ENCODE peak calls at places on chromosome 10, in nine cellular contexts. A, N, G, B, Y, P, J, O and U are unnamed samples.
A peak's percentile ranks its signal among the peaks of the same experiment; 100 is the strongest.

GRCh38 chr10:110634527-110635209 is 9.5 kb upstream of the RBM20 start:
- DNase-seq in A (no peak), N (no peak), G (no peak), B (no peak), Y (no peak), P (no peak), J (no peak), O (no peak), U (no peak)

GRCh38 chr10:86333813-86334514 is 32.6 kb downstream of the GRID1 start:
- DNase-seq in A (no peak), N (no peak), G (no peak), B (no peak), Y (no peak), P (no peak), J (no peak), O (no peak), U (no peak)

GRCh38 chr10:60877066-60877776 is 66.8 kb downstream of the RHOBTB1 start:
- DNase-seq in A (no peak), N (no peak), G (no peak), B (no peak), Y (no peak), P (no peak), J (no peak), O (no peak), U (no peak)

GRCh38 chr10:35152992-35153391 is 26.3 kb downstream of the CREM start:
- DNase-seq in A (no peak), N (no peak), G (no peak), B (no peak), Y (no peak), P (no peak), J (no peak), O (no peak), U (no peak)

GRCh38 chr10:48497965-48498770 is 106.7 kb downstream of the ARHGAP22 start:
- DNase-seq in A (no peak), N (no peak), G (no peak), B (no peak), Y (no peak), P (no peak), J (no peak), O (no peak), U (no peak)

GRCh38 chr10:101829561-101830315 is 11.5 kb upstream of the OGA start:
- DNase-seq in A (peak; percentile 67), N (peak; percentile 84), G (peak; percentile 75), B (peak; percentile 50), Y (peak; percentile 68), P (peak; percentile 66), J (peak; percentile 79), O (peak; percentile 87), U (peak; percentile 65)

GRCh38 chr10:15419279-15419874 is 48.3 kb upstream of the FAM171A1 start:
- DNase-seq in A (peak; percentile 69), N (peak; percentile 52), G (no peak), B (no peak), Y (peak; percentile 17), P (no peak), J (peak; percentile 25), O (no peak), U (peak; percentile 23)

GRCh38 chr10:521844-522243 is 167.6 kb downstream of the DIP2C start:
- DNase-seq in A (no peak), N (no peak), G (no peak), B (no peak), Y (no peak), P (no peak), J (no peak), O (no peak), U (no peak)

GRCh38 chr10:102384606-102385429 is 10.7 kb upstream of the NFKB2 start:
- DNase-seq in A (peak; percentile 55), N (no peak), G (no peak), B (no peak), Y (no peak), P (no peak), J (no peak), O (no peak), U (no peak)

GRCh38 chr10:88209837-88210552 is 346.6 kb downstream of the PTEN start:
- DNase-seq in A (peak; percentile 17), N (no peak), G (no peak), B (no peak), Y (no peak), P (no peak), J (no peak), O (no peak), U (no peak)

GRCh38 chr10:69222157-69223027 is 2.3 kb downstream of the HKDC1 start:
- DNase-seq in A (peak; percentile 86), N (peak; percentile 84), G (peak; percentile 28), B (peak; percentile 70), Y (peak; percentile 14), P (peak; percentile 54), J (peak; percentile 37), O (peak; percentile 27), U (peak; percentile 39)

GRCh38 chr10:1344846-1345245 is 288.7 kb downstream of the WDR37 start:
- DNase-seq in A (no peak), N (no peak), G (no peak), B (no peak), Y (no peak), P (no peak), J (no peak), O (no peak), U (no peak)

GRCh38 chr10:44673245-44673999 is 237.7 kb upstream of the TMEM72 start:
- DNase-seq in A (no peak), N (no peak), G (no peak), B (no peak), Y (no peak), P (no peak), J (no peak), O (no peak), U (no peak)

GRCh38 chr10:119526149-119526548 is 16.4 kb downstream of the RGS10 start:
- DNase-seq in A (no peak), N (no peak), G (no peak), B (no peak), Y (no peak), P (no peak), J (no peak), O (no peak), U (no peak)